ENCODE peak calls at places on chromosomes 2 and 18, in four cellular contexts. K is HL-60, X is stomach, I is HCT116. W is an unnamed sample.

GRCh38 chr2:239234151-239234825 is 166.5 kb downstream of the HDAC4 start:
- DNase-seq in X (no peak), I (no peak), K (no peak), W (no peak)

GRCh38 chr2:224114428-224114827 is 75.3 kb upstream of the SERPINE2 start:
- DNase-seq in K (no peak), I (no peak), X (no peak), W (no peak)

GRCh38 chr2:178273787-178274360 is 79.6 kb downstream of the OSBPL6 start:
- DNase-seq in K (no peak), I (no peak), X (no peak), W (no peak)

GRCh38 chr2:38187416-38188127 is 111.6 kb upstream of the CYP1B1 start:
- DNase-seq in K (no peak), I (no peak), X (peak; percentile 28), W (no peak)

GRCh38 chr2:162085090-162085891 is 11.3 kb upstream of the DPP4 start:
- DNase-seq in X (no peak), I (no peak), K (no peak), W (no peak)

GRCh38 chr2:230953843-230954242 is 28.8 kb upstream of the GPR55 start:
- DNase-seq in K (peak; percentile 9), X (no peak), I (no peak), W (no peak)

GRCh38 chr2:30206461-30207430 is 24.6 kb upstream of the LBH start:
- DNase-seq in K (no peak), I (no peak), X (no peak), W (no peak)

GRCh38 chr18:43606800-43607199 is 329.5 kb upstream of the SYT4 start:
- DNase-seq in I (no peak), K (no peak), X (no peak), W (no peak)

GRCh38 chr18:40494603-40495002 is 1460.4 kb upstream of the PIK3C3 start:
- DNase-seq in X (no peak), I (no peak), K (no peak), W (no peak)

GRCh38 chr2:190408538-190409271 is 550 bp downstream of the MFSD6 start:
- DNase-seq in X (peak; percentile 70), K (peak; percentile 43), I (peak; percentile 7), W (peak; percentile 69)

GRCh38 chr18:44759925-44760342 is 79.2 kb downstream of the SETBP1 start:
- DNase-seq in I (no peak), K (no peak), X (no peak), W (no peak)

GRCh38 chr2:29314816-29315571 is 199.8 kb downstream of the CLIP4 start:
- DNase-seq in X (peak; percentile 55), K (peak; percentile 37), I (no peak), W (peak; percentile 33)

GRCh38 chr2:231348173-231348572 is 47.3 kb upstream of the B3GNT7 start:
- DNase-seq in X (peak; percentile 13), I (no peak), K (no peak), W (peak; percentile 59)

GRCh38 chr2:37698931-37699481 is 27.6 kb upstream of the CDC42EP3 start:
- DNase-seq in I (no peak), K (no peak), X (no peak), W (no peak)

GRCh38 chr18:63141777-63142176 is 177.8 kb downstream of the BCL2 start:
- DNase-seq in X (no peak), I (no peak), K (no peak), W (no peak)

GRCh38 chr18:8704361-8705279 is 736 bp upstream of the MTCL1 start:
- DNase-seq in X (peak; percentile 92), K (peak; percentile 49), I (peak; percentile 49), W (peak; percentile 86)

GRCh38 chr2:20291106-20291564 is 59.5 kb downstream of the PUM2 start:
- DNase-seq in K (peak; percentile 50), X (peak; percentile 55), I (peak; percentile 75), W (no peak)

GRCh38 chr2:188494906-188495305 is 203.2 kb downstream of the GULP1 start:
- DNase-seq in X (no peak), I (peak; percentile 68), K (no peak), W (no peak)

GRCh38 chr2:222899413-222900181 is 38.8 kb downstream of the ACSL3 start:
- DNase-seq in X (no peak), I (no peak), K (no peak), W (no peak)

GRCh38 chr2:230218411-230218810 is 1.4 kb downstream of the SP110 start:
- DNase-seq in K (peak; percentile 72), X (no peak), I (no peak), W (no peak)

GRCh38 chr2:240284503-240285259 is 144.2 kb upstream of the OTOS start:
- DNase-seq in K (no peak), X (no peak), I (no peak), W (no peak)

GRCh38 chr2:156334496-156335478 is 2.3 kb upstream of the NR4A2 start:
- DNase-seq in I (peak; percentile 79), K (peak; percentile 78), X (peak; percentile 91), W (peak; percentile 95)

GRCh38 chr2:166090346-166090745 is 37.5 kb downstream of the SCN1A start:
- DNase-seq in X (no peak), I (no peak), K (no peak), W (no peak)

GRCh38 chr2:84247532-84247931 is 211.5 kb downstream of the SUCLG1 start:
- DNase-seq in I (no peak), K (no peak), X (no peak), W (no peak)

GRCh38 chr2:37414470-37414949 is 70.1 kb downstream of the QPCT start:
- DNase-seq in X (no peak), K (peak; percentile 40), I (peak; percentile 42), W (no peak)

GRCh38 chr2:1348789-1349188 is 64.5 kb upstream of the TPO start:
- DNase-seq in X (no peak), K (no peak), I (no peak), W (no peak)

GRCh38 chr2:60830991-60831390 is 50.4 kb upstream of the REL start:
- DNase-seq in K (no peak), X (no peak), I (no peak), W (no peak)

GRCh38 chr2:17429130-17429529 is 89.1 kb downstream of the RAD51AP2 start:
- DNase-seq in X (no peak), K (no peak), I (no peak), W (no peak)

GRCh38 chr2:24190503-24190902 is 15.7 kb downstream of the FAM228A start:
- DNase-seq in X (no peak), I (no peak), K (no peak), W (no peak)

GRCh38 chr18:34128436-34128835 is 96.3 kb downstream of the NOL4 start:
- DNase-seq in K (no peak), X (no peak), I (no peak), W (no peak)

GRCh38 chr2:144237845-144238637 is 281.9 kb downstream of the ZEB2 start:
- DNase-seq in I (no peak), K (peak; percentile 89), X (no peak), W (no peak)

GRCh38 chr2:68936462-68936861 is 16.2 kb downstream of the GKN2 start:
- DNase-seq in X (no peak), K (no peak), I (no peak), W (no peak)

GRCh38 chr2:101160454-101160853 is 9.3 kb upstream of the TBC1D8 start:
- DNase-seq in I (no peak), X (peak; percentile 52), K (no peak), W (peak; percentile 31)

GRCh38 chr18:74623047-74623816 is 25.6 kb downstream of the ZNF407 start:
- DNase-seq in X (no peak), I (peak; percentile 10), K (no peak), W (no peak)

GRCh38 chr2:226172314-226172713 is 627.3 kb downstream of the IRS1 start:
- DNase-seq in K (no peak), X (no peak), I (no peak), W (no peak)

DNA sequence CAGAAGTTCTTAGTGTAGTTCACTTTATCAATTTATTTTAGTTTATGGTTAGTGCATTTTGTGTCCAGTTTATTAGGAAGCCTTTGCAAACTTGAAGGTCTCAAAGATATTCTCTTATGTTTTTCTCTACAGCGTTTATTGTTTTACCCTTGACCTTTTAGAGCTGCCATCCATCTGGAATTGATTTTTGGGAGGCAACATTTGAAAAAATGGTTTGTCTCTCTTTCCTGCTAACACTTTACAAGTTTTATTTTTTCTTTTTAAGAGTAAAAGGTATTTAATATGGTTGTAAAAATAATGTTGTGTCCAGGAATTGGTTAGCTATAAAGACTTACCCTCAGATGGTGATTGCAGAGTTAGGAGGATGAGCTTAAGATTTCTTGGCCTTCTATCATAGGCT is 14.0 kb downstream of the GORASP2 start:
- DNase-seq in X (no peak), I (no peak), K (no peak), W (no peak)
- H3K27ac ChIP-seq in X (no peak overlapping the region), I (no peak overlapping the region), K (no peak overlapping the region), W (no peak overlapping the region)

GRCh38 chr2:11571170-11571569 is 37.3 kb downstream of the GREB1 start:
- DNase-seq in I (no peak), X (no peak), K (no peak), W (no peak)
- TF ChIP-seq POLR2AphosphoS5 in I (no peak), X (no peak), K (no peak), W (no peak)

GRCh38 chr2:236166781-236167296 is 1.3 kb downstream of the GBX2 start:
- DNase-seq in K (no peak), I (no peak), X (no peak), W (no peak)

GRCh38 chr2:236166157-236166780 is 1.9 kb downstream of the GBX2 start:
- DNase-seq in I (no peak), X (no peak), K (no peak), W (no peak)

GRCh38 chr2:236169151-236169721 is 1.1 kb upstream of the GBX2 start:
- DNase-seq in X (no peak), I (no peak), K (no peak), W (no peak)

GRCh38 chr2:236168110-236169067 is at the start of gene GBX2:
- DNase-seq in K (no peak), X (no peak), I (peak; percentile 80), W (no peak)

DNA sequence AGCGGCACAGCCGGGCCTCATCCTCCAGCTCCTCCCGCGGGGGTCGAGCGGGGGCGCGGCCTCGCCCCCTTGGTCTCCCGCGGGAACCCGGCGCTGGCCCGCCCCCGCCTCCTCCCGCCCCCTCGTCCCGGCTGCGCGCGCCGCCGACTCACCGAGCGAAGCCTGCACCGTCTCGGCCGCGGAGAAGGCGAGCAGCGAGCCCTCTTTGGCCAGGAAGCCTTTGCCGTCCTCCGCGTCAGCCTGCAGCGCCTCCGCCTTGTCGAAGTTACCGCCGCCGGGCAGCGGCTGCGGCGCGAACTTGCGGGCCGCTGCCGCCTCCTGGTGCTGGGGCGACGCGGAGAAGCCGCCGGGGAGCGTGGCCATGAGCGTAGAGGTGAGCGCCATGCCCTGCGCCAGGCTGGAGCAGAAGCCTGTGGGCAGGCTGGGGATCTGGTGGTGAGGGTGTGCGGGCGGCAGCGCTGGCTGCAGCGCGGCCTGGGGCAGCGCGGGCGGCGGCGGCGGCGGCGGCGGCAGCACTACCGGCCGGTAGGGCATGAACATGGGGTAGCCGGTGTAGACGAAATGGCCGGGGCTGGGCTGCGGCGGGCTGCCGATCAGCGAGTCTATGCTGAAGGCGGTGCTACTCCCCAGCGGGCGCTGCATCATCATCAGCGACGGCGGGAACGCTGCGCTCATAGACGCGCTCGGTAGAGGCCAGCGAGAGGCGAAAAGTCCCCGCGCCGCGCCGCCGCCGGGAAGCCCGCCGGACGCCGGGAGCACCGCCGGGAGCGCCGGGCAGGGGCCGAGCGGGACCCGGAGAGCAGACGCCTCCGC is 683 bp downstream of the GBX2 start:
- DNase-seq in I (no peak), X (no peak), K (no peak), W (peak; percentile 84)
- H3K4me3 ChIP-seq in I (peak overlapping the region; percentile 61), X (peak overlapping the region; percentile 34), K (no peak overlapping the region), W (peak overlapping the region; percentile 32)

GRCh38 chr2:23008951-23009350 is 376.0 kb upstream of the KLHL29 start:
- DNase-seq in X (no peak), K (no peak), I (no peak), W (no peak)
- H3K27ac ChIP-seq in X (no peak overlapping the region), K (no peak overlapping the region), I (no peak overlapping the region), W (no peak overlapping the region)